ENCODE peak calls at places on chromosomes 11 and 22, in seven cellular contexts. One of them, this sample, is unnamed.

GRCh38 chr11:86592659-86593451 is 79.6 kb downstream of the ME3 start:
- DNase-seq in cardiac fibroblast: peak
- DNase-seq in IMR-90: peak
- DNase-seq in ovary: peak
- DNase-seq in cardiac muscle cell: peak
- DNase-seq in BJ: no peak
- DNase-seq in prostate gland: no peak
- DNase-seq in this sample: peak

GRCh38 chr11:120832609-120833221 is 191.2 kb upstream of the TBCEL start:
- DNase-seq in cardiac fibroblast: no peak
- DNase-seq in IMR-90: no peak
- DNase-seq in ovary: no peak
- DNase-seq in cardiac muscle cell: no peak
- DNase-seq in BJ: no peak
- DNase-seq in prostate gland: no peak
- DNase-seq in this sample: no peak

GRCh38 chr22:41197808-41198585 is 7.1 kb upstream of the L3MBTL2 start:
- DNase-seq in cardiac fibroblast: peak
- DNase-seq in IMR-90: no peak
- DNase-seq in ovary: no peak
- DNase-seq in cardiac muscle cell: peak
- DNase-seq in BJ: no peak
- DNase-seq in prostate gland: no peak
- DNase-seq in this sample: no peak

GRCh38 chr22:41768420-41768819 is 32.1 kb upstream of the CCDC134 start:
- DNase-seq in cardiac fibroblast: peak
- DNase-seq in IMR-90: peak
- DNase-seq in ovary: no peak
- DNase-seq in cardiac muscle cell: no peak
- DNase-seq in BJ: no peak
- DNase-seq in prostate gland: no peak
- DNase-seq in this sample: no peak

GRCh38 chr22:30566125-30566524 is 8.3 kb downstream of the GAL3ST1 start:
- DNase-seq in cardiac fibroblast: no peak
- DNase-seq in IMR-90: no peak
- DNase-seq in ovary: no peak
- DNase-seq in cardiac muscle cell: no peak
- DNase-seq in BJ: no peak
- DNase-seq in prostate gland: no peak
- DNase-seq in this sample: no peak

GRCh38 chr22:38074181-38075104 is 9.5 kb downstream of the SLC16A8 start:
- DNase-seq in cardiac fibroblast: peak
- DNase-seq in IMR-90: peak
- DNase-seq in ovary: no peak
- DNase-seq in cardiac muscle cell: no peak
- DNase-seq in BJ: no peak
- DNase-seq in prostate gland: no peak
- DNase-seq in this sample: no peak

GRCh38 chr11:83951521-83951920 is 665.4 kb upstream of the CCDC90B start:
- DNase-seq in cardiac fibroblast: no peak
- DNase-seq in IMR-90: no peak
- DNase-seq in ovary: no peak
- DNase-seq in cardiac muscle cell: no peak
- DNase-seq in BJ: no peak
- DNase-seq in prostate gland: no peak
- DNase-seq in this sample: no peak

GRCh38 chr11:87431386-87431785 is 393.7 kb downstream of the TMEM135 start:
- DNase-seq in cardiac fibroblast: no peak
- DNase-seq in IMR-90: no peak
- DNase-seq in ovary: no peak
- DNase-seq in cardiac muscle cell: no peak
- DNase-seq in BJ: no peak
- DNase-seq in prostate gland: no peak
- DNase-seq in this sample: no peak

GRCh38 chr11:69995697-69996096 is 82.4 kb upstream of the ANO1 start:
- DNase-seq in cardiac fibroblast: no peak
- DNase-seq in IMR-90: no peak
- DNase-seq in ovary: no peak
- DNase-seq in cardiac muscle cell: no peak
- DNase-seq in BJ: no peak
- DNase-seq in prostate gland: no peak
- DNase-seq in this sample: no peak

GRCh38 chr11:128279861-128280260 is 307.5 kb downstream of the ETS1 start:
- DNase-seq in cardiac fibroblast: peak
- DNase-seq in IMR-90: peak
- DNase-seq in ovary: no peak
- DNase-seq in cardiac muscle cell: no peak
- DNase-seq in BJ: peak
- DNase-seq in prostate gland: no peak
- DNase-seq in this sample: no peak

GRCh38 chr11:73280606-73281005 is 8.5 kb downstream of the P2RY6 start:
- DNase-seq in cardiac fibroblast: no peak
- DNase-seq in IMR-90: no peak
- DNase-seq in ovary: peak
- DNase-seq in cardiac muscle cell: no peak
- DNase-seq in BJ: no peak
- DNase-seq in prostate gland: no peak
- DNase-seq in this sample: no peak

GRCh38 chr11:122069946-122070345 is 46.1 kb downstream of the BLID start:
- DNase-seq in cardiac fibroblast: peak
- DNase-seq in IMR-90: peak
- DNase-seq in ovary: peak
- DNase-seq in cardiac muscle cell: peak
- DNase-seq in BJ: no peak
- DNase-seq in prostate gland: no peak
- DNase-seq in this sample: peak

GRCh38 chr11:64734786-64735761 is 8.9 kb downstream of the RASGRP2 start:
- DNase-seq in cardiac fibroblast: no peak
- DNase-seq in IMR-90: no peak
- DNase-seq in ovary: no peak
- DNase-seq in cardiac muscle cell: no peak
- DNase-seq in BJ: no peak
- DNase-seq in prostate gland: no peak
- DNase-seq in this sample: no peak

GRCh38 chr11:74100735-74101134 is 70.1 kb downstream of the C2CD3 start:
- DNase-seq in cardiac fibroblast: no peak
- DNase-seq in IMR-90: no peak
- DNase-seq in ovary: no peak
- DNase-seq in cardiac muscle cell: no peak
- DNase-seq in BJ: no peak
- DNase-seq in prostate gland: peak
- DNase-seq in this sample: no peak

GRCh38 chr11:130715085-130715932 is 201.0 kb downstream of the SNX19 start:
- DNase-seq in cardiac fibroblast: no peak
- DNase-seq in IMR-90: no peak
- DNase-seq in ovary: no peak
- DNase-seq in cardiac muscle cell: no peak
- DNase-seq in BJ: no peak
- DNase-seq in prostate gland: no peak
- DNase-seq in this sample: no peak

GRCh38 chr11:71331631-71332030 is 79.3 kb upstream of the SHANK2 start:
- DNase-seq in cardiac fibroblast: no peak
- DNase-seq in IMR-90: no peak
- DNase-seq in ovary: no peak
- DNase-seq in cardiac muscle cell: no peak
- DNase-seq in BJ: no peak
- DNase-seq in prostate gland: no peak
- DNase-seq in this sample: no peak

GRCh38 chr11:11010624-11011127 is 152.8 kb upstream of the ZBED5 start:
- DNase-seq in cardiac fibroblast: peak
- DNase-seq in IMR-90: peak
- DNase-seq in ovary: no peak
- DNase-seq in cardiac muscle cell: peak
- DNase-seq in BJ: no peak
- DNase-seq in prostate gland: peak
- DNase-seq in this sample: no peak
- TF ChIP-seq CTCF in cardiac fibroblast: peak
- TF ChIP-seq CTCF in IMR-90: no peak
- TF ChIP-seq CTCF in ovary: no peak
- TF ChIP-seq CTCF in cardiac muscle cell: peak
- TF ChIP-seq CTCF in BJ: peak
- TF ChIP-seq CTCF in prostate gland: peak
- TF ChIP-seq CTCF in this sample: peak

DNA sequence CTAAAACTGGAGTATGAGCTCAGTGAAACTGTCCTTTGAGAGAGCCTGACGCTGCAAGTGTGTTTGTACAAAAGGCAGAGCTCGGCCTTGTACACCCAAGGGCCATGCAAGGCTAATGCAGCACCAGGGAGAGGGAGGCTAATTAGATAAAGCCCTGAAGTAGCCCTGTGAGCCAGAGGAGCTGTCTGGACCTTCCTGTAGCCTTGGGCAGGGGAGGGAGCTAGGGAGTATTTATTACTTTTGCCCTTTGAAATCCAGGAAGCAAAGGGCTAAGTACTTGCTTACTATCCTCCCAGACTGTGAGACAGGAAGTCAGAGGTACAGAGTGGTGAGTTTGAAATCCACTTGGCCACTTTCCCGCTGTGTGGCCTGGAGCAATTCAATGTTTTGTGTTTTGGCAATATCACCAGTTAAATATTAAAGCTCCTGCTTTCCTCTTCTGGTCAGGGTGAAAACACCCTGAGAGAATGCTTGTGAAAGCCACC is 10.2 kb upstream of the LDHA start:
- DNase-seq in cardiac fibroblast: peak
- DNase-seq in IMR-90: peak
- DNase-seq in ovary: peak
- DNase-seq in cardiac muscle cell: peak
- DNase-seq in BJ: peak
- DNase-seq in prostate gland: peak
- DNase-seq in this sample: peak
- TF ChIP-seq CTCF in cardiac fibroblast: no peak
- TF ChIP-seq CTCF in IMR-90: no peak
- TF ChIP-seq CTCF in ovary: no peak
- TF ChIP-seq CTCF in cardiac muscle cell: no peak
- TF ChIP-seq CTCF in BJ: no peak
- TF ChIP-seq CTCF in prostate gland: no peak
- TF ChIP-seq CTCF in this sample: no peak

DNA sequence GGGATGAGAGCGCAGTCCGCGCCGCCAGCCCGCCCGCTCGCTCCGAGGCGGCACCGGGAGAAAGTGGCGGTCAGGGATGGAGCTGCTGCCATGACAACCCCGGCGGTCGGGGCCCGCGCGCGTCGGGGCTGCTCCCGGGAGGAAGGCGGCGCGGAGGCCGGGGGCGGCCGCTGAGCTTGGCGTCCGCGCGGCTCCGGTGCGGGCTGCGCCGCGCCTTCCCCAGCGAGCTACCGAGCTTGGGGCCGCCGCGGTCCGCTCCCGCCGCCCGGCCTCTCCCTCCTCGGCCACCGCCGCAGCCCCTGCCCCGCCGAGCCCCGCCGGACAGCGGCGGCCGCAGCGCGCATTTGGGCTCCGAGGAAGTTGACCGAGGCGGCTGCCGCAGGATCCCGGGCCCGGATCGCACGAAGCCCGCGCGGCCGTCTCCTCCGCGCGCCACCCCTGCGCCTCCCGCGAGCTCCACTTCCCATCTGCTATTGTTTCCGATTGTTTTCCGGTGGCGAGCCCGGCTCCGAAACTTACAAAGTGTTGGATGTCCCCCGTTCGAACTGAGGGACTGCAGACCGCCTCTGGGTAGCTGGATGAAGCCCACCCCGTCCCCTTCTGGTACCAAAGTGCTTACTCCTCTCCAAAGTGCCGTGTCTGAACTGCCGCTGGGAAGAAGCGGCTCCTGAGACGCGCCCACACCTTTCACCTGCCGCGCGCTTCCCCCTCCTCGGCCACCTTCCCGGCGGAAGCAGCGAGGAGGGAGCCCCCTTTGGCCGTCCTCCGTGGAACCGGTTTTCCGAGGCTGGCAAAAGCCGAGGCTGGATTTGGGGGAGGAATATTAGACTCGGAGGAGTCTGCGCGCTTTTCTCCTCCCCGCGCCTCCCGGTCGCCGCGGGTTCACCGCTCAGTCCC is 540.3 kb downstream of the NTM start:
- DNase-seq in cardiac fibroblast: peak
- DNase-seq in IMR-90: peak
- DNase-seq in ovary: no peak
- DNase-seq in cardiac muscle cell: peak
- DNase-seq in BJ: no peak
- DNase-seq in prostate gland: no peak
- DNase-seq in this sample: no peak
- TF ChIP-seq CTCF in cardiac fibroblast: no peak
- TF ChIP-seq CTCF in IMR-90: no peak
- TF ChIP-seq CTCF in ovary: no peak
- TF ChIP-seq CTCF in cardiac muscle cell: no peak
- TF ChIP-seq CTCF in BJ: no peak
- TF ChIP-seq CTCF in prostate gland: no peak
- TF ChIP-seq CTCF in this sample: no peak

GRCh38 chr11:81705283-81705682 is 1028.4 kb downstream of the FAM181B start:
- DNase-seq in cardiac fibroblast: no peak
- DNase-seq in IMR-90: no peak
- DNase-seq in ovary: no peak
- DNase-seq in cardiac muscle cell: no peak
- DNase-seq in BJ: no peak
- DNase-seq in prostate gland: no peak
- DNase-seq in this sample: no peak

GRCh38 chr11:81707881-81708280 is 1025.8 kb downstream of the FAM181B start:
- DNase-seq in cardiac fibroblast: no peak
- DNase-seq in IMR-90: no peak
- DNase-seq in ovary: no peak
- DNase-seq in cardiac muscle cell: no peak
- DNase-seq in BJ: no peak
- DNase-seq in prostate gland: no peak
- DNase-seq in this sample: no peak
- TF ChIP-seq CTCF in cardiac fibroblast: peak
- TF ChIP-seq CTCF in IMR-90: no peak
- TF ChIP-seq CTCF in ovary: no peak
- TF ChIP-seq CTCF in cardiac muscle cell: peak
- TF ChIP-seq CTCF in BJ: no peak
- TF ChIP-seq CTCF in prostate gland: no peak
- TF ChIP-seq CTCF in this sample: no peak

DNA sequence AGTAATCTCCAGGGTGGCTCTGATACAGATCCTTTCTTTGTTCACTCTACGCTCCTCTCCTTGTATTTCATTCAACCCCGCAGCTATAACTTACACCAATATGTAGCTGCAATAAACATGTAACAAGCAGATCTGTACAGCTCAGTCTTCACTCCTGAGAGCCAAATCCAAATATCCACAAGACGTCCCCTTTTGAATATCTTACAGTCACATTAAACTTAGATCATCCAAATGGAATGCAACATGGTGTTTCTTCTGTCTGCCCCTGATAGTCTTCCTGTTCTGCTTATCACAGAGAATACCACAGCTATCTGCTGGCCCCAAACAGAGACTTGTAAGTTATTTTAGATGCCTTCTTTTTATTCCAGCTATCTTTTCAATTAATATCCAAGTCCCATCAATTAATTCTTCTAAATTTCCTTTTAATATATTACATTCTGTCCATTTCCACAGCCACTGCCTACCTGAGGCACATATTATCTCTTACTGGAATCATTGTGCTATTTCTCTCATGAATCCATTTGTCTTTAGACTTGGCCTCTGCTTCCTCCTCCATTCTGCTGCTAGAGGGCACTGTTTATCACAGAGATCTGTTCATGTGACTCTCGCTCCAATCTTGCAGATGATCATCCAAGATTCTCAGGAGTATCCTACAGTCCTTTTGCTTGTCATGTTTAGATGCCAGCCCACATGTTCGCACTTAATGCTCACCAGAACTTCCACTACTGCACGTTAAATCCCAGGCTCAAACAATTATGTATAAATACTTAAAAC is 908.6 kb downstream of the NTM start:
- DNase-seq in cardiac fibroblast: peak
- DNase-seq in IMR-90: peak
- DNase-seq in ovary: no peak
- DNase-seq in cardiac muscle cell: no peak
- DNase-seq in BJ: no peak
- DNase-seq in prostate gland: no peak
- DNase-seq in this sample: no peak
- TF ChIP-seq CTCF in cardiac fibroblast: peak
- TF ChIP-seq CTCF in IMR-90: peak
- TF ChIP-seq CTCF in ovary: no peak
- TF ChIP-seq CTCF in cardiac muscle cell: peak
- TF ChIP-seq CTCF in BJ: peak
- TF ChIP-seq CTCF in prostate gland: no peak
- TF ChIP-seq CTCF in this sample: no peak

This sample was measured in uterus.